ENCODE peak calls at places on chromosomes 3 and 15, in seven cellular contexts. H, T, R, V, L, C and A are unnamed samples.

GRCh38 chr3:69425249-69425648 is 39.4 kb upstream of the FRMD4B start:
- DNase-seq in C (no peak), T (peak; percentile 20), R (peak; percentile 7), H (no peak), V (peak; percentile 30), L (no peak), A (no peak)

GRCh38 chr3:186930143-186930638 is at the start of gene ST6GAL1:
- DNase-seq in L (peak; percentile 62), H (peak; percentile 67), T (no peak), V (peak; percentile 82), R (peak; percentile 21), C (peak; percentile 82), A (peak; percentile 37)

GRCh38 chr3:50370594-50370993 is 11.3 kb upstream of the TMEM115 start:
- DNase-seq in T (no peak), R (no peak), C (no peak), V (no peak), L (no peak), H (no peak), A (no peak)

GRCh38 chr3:70926835-70927234 is 614.4 kb upstream of the MDFIC2 start:
- DNase-seq in T (no peak), L (no peak), V (no peak), C (no peak), R (no peak), H (no peak), A (no peak)

GRCh38 chr3:79380581-79380980 is 387.2 kb downstream of the ROBO1 start:
- DNase-seq in C (no peak), R (no peak), T (no peak), H (no peak), V (no peak), L (no peak), A (no peak)

GRCh38 chr3:69014022-69014580 is 617 bp upstream of the EOGT start:
- DNase-seq in H (no peak), C (no peak), T (no peak), R (no peak), L (no peak), V (no peak), A (no peak)

GRCh38 chr3:113264249-113264648 is 52.9 kb downstream of the BOC start:
- DNase-seq in C (peak; percentile 34), H (no peak), L (no peak), V (no peak), R (no peak), T (no peak), A (no peak)

GRCh38 chr3:126018995-126019394 is 50.0 kb downstream of the ROPN1B start:
- DNase-seq in T (no peak), C (no peak), V (no peak), H (no peak), R (no peak), L (no peak), A (no peak)

GRCh38 chr3:138325990-138326389 is 3.7 kb downstream of the NME9 start:
- DNase-seq in L (no peak), V (no peak), C (no peak), R (no peak), T (no peak), H (no peak), A (no peak)

GRCh38 chr3:172152869-172153268 is 113.5 kb downstream of the FNDC3B start:
- DNase-seq in T (no peak), V (peak; percentile 38), H (no peak), L (no peak), R (no peak), C (no peak), A (no peak)

GRCh38 chr3:197495059-197495455 is 60.7 kb downstream of the BDH1 start:
- DNase-seq in T (no peak), C (no peak), H (no peak), L (no peak), V (no peak), R (no peak), A (no peak)

GRCh38 chr15:59294961-59295741 is 77.5 kb downstream of the MYO1E start:
- DNase-seq in H (no peak), L (peak; percentile 23), V (peak; percentile 18), R (no peak), T (peak; percentile 18), C (peak; percentile 74), A (no peak)

GRCh38 chr3:38541800-38542199 is 45.7 kb downstream of the EXOG start:
- DNase-seq in C (no peak), R (no peak), V (peak; percentile 66), H (no peak), T (no peak), L (no peak), A (no peak)

GRCh38 chr15:89119489-89120478 is 31.5 kb downstream of the ABHD2 start:
- DNase-seq in V (peak; percentile 37), C (no peak), R (peak; percentile 91), L (no peak), T (no peak), H (no peak), A (no peak)

GRCh38 chr3:119809249-119810017 is 27.5 kb downstream of the NR1I2 start:
- DNase-seq in T (no peak), R (no peak), L (no peak), C (no peak), V (no peak), H (no peak), A (peak; percentile 82)

GRCh38 chr3:65483475-65483874 is 555.2 kb downstream of the MAGI1 start:
- DNase-seq in R (no peak), T (peak; percentile 28), H (peak; percentile 81), L (peak; percentile 22), V (peak; percentile 86), C (peak; percentile 53), A (peak; percentile 86)

GRCh38 chr15:90497912-90498311 is 31.8 kb upstream of the CRTC3 start:
- DNase-seq in H (no peak), V (no peak), R (no peak), L (no peak), C (no peak), T (no peak), A (peak; percentile 39)

GRCh38 chr15:100809587-100809986 is 70.0 kb upstream of the ALDH1A3 start:
- DNase-seq in V (no peak), H (no peak), L (no peak), R (no peak), C (no peak), T (no peak), A (no peak)

GRCh38 chr3:128336337-128337156 is 130.1 kb downstream of the DNAJB8 start:
- DNase-seq in T (no peak), R (no peak), H (no peak), C (no peak), L (no peak), V (no peak), A (no peak)

GRCh38 chr3:159852821-159853505 is 135.7 kb upstream of the IL12A start:
- DNase-seq in C (peak; percentile 92), V (peak; percentile 75), T (peak; percentile 25), H (no peak), L (peak; percentile 36), R (peak; percentile 10), A (no peak)
- H3K4me3 ChIP-seq in C (peak overlapping the region; percentile 59), V (peak overlapping the region; percentile 46), T (peak overlapping the region; percentile 14), H (no peak overlapping the region), L (no peak overlapping the region), R (no peak overlapping the region), A (no peak overlapping the region)

GRCh38 chr3:53347261-53348064 is at the start of gene DCP1A:
- DNase-seq in R (peak; percentile 90), V (peak; percentile 96), L (peak; percentile 96), T (peak; percentile 90), C (peak; percentile 94), H (peak; percentile 96), A (peak; percentile 96)
- TF ChIP-seq POLR2A in R (peak; percentile 84), V (no peak), L (peak; percentile 75), T (peak; percentile 88), C (peak; percentile 88), H (no peak), A (no peak)

GRCh38 chr3:143654906-143655305 is 193.4 kb downstream of the SLC9A9 start:
- DNase-seq in C (no peak), R (no peak), V (no peak), L (no peak), T (no peak), H (no peak), A (no peak)

GRCh38 chr3:143650827-143651226 is 197.4 kb downstream of the SLC9A9 start:
- DNase-seq in L (no peak), R (no peak), H (no peak), C (no peak), T (no peak), V (no peak), A (no peak)

GRCh38 chr3:143652118-143652517 is 196.2 kb downstream of the SLC9A9 start:
- DNase-seq in H (no peak), V (no peak), L (no peak), R (no peak), T (no peak), C (no peak), A (no peak)

GRCh38 chr3:143653935-143654334 is 194.3 kb downstream of the SLC9A9 start:
- DNase-seq in V (no peak), C (no peak), R (no peak), H (no peak), L (no peak), T (no peak), A (no peak)

GRCh38 chr3:143653493-143653892 is 194.8 kb downstream of the SLC9A9 start:
- DNase-seq in R (no peak), C (no peak), H (no peak), L (no peak), V (no peak), T (no peak), A (no peak)
- H3K4me3 ChIP-seq in R (no peak overlapping the region), C (no peak overlapping the region), H (no peak overlapping the region), L (no peak overlapping the region), V (no peak overlapping the region), T (no peak overlapping the region), A (no peak overlapping the region)

DNA sequence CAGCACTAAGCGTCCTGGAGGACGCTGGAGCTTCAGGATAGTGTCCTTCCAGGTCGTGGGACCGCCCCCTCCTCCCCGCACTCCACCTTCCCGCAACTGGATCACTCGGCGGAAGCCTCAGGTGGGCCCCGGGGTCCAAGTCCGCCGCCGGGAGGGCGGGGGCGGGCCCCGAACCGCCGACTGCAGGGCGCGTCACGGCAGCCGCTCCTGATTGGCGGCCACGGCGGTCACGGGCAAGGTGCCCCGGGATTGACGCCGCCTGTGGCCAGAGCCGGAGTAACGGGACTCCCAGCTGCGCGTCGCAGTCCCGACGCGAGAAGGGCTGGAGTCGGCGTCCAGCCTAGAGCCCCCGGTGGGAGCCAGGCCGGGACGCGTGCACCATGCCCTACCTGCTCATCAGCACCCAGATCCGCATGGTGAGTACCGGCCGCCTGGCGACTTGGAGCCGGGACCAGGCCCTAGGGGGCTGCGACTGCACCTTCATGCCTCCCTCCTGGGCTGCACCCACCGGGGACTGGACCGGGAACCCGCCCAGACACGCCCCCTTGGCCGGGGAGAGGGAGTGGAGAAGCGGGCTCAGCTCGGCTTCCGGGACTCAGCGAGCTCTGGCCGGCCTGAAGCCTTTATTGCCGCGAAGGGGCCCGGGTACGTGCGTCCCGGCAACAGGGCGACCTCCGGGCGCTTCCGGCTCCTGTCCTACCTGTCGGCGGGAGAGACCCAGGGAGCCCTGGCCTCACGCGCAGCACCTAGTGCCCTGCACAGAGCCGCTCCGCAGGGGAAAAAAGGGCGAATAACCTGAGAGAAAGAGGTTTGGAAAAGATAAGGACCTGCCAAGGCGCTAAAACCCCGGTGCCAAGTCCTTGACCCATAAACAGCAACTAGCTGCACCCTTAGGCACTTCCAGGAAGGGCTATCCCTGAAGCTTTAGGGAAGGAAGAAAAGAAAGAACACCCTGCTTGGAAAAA is at the start of gene GCHFR:
- DNase-seq in T (peak; percentile 51), L (peak; percentile 80), H (peak; percentile 81), C (peak; percentile 61), V (peak; percentile 73), R (peak; percentile 67), A (peak; percentile 63)
- TF ChIP-seq POLR2A in T (peak; percentile 43), L (no peak), H (no peak), C (peak; percentile 74), V (no peak), R (peak; percentile 6), A (no peak)